ENCODE peak calls at places on chromosomes 16 and 17, in five cellular contexts. H, O, R, F and B are unnamed samples.

GRCh38 chr17:17783825-17784598 is 52.8 kb downstream of the SREBF1 start:
- DNase-seq in H (peak), O (peak), R (peak), F (peak), B (no peak)

GRCh38 chr17:66272699-66273390 is 29.6 kb upstream of the PRKCA start:
- DNase-seq in H (no peak), O (peak), R (peak), F (peak), B (no peak)

GRCh38 chr17:16918443-16918842 is 53.5 kb downstream of the TNFRSF13B start:
- DNase-seq in H (no peak), O (no peak), R (no peak), F (no peak), B (no peak)

GRCh38 chr16:56965149-56965938 is 3.6 kb downstream of the CETP start:
- DNase-seq in H (no peak), O (no peak), R (no peak), F (no peak), B (no peak)

GRCh38 chr17:80477647-80478478 is 1.5 kb upstream of the NPTX1 start:
- DNase-seq in H (no peak), O (peak), R (no peak), F (no peak), B (no peak)

GRCh38 chr17:32659419-32659842 is 172.6 kb downstream of the CDK5R1 start:
- DNase-seq in H (peak), O (peak), R (peak), F (peak), B (no peak)

GRCh38 chr16:14232106-14232890 is 161.2 kb downstream of the MRTFB start:
- DNase-seq in H (no peak), O (peak), R (no peak), F (no peak), B (no peak)

GRCh38 chr16:2914233-2914632 is 2.5 kb downstream of the FLYWCH1 start:
- DNase-seq in H (no peak), O (no peak), R (no peak), F (no peak), B (no peak)

GRCh38 chr16:13099822-13100221 is 198.4 kb downstream of the SHISA9 start:
- DNase-seq in H (no peak), O (no peak), R (no peak), F (no peak), B (no peak)

GRCh38 chr16:47533744-47534292 is 72.7 kb downstream of the PHKB start:
- DNase-seq in H (no peak), O (no peak), R (no peak), F (no peak), B (no peak)

GRCh38 chr16:3643095-3643730 is 11.3 kb upstream of the DNASE1 start:
- DNase-seq in H (no peak), O (no peak), R (no peak), F (no peak), B (no peak)

GRCh38 chr17:55734128-55734781 is 11.6 kb upstream of the TMEM100 start:
- DNase-seq in H (peak), O (no peak), R (no peak), F (no peak), B (no peak)

GRCh38 chr17:77210331-77210730 is 69.6 kb downstream of the SEC14L1 start:
- DNase-seq in H (no peak), O (no peak), R (no peak), F (no peak), B (peak)

DNA sequence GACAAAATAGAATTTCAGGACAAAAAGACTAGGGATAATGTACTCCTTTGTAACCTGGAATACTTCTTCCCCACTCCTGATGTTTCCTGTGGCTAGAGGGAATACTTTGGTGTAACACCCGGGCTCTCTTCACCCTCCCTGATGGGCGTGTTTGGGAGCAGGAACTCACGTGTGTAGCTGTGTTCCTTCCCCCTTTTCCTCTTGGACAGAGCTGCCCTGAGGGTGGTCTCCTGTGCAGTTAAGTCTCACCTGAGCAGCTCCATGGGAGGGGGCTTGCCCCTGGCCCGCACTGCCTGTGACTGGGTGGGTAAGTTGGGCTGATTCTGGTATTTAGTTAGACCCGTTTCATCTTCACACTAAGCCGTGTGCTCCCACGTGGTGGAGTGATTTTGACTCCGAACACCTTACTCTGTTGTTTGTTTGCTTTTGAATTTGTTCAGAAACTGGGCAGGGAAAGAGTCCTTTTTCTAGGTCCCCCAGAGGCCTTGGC is 87.9 kb downstream of the OR1D5 start:
- DNase-seq in H (no peak), O (no peak), R (no peak), F (no peak), B (no peak)
- H3K4me3 ChIP-seq in H (no peak), O (peak), R (peak), F (peak), B (peak)

DNA sequence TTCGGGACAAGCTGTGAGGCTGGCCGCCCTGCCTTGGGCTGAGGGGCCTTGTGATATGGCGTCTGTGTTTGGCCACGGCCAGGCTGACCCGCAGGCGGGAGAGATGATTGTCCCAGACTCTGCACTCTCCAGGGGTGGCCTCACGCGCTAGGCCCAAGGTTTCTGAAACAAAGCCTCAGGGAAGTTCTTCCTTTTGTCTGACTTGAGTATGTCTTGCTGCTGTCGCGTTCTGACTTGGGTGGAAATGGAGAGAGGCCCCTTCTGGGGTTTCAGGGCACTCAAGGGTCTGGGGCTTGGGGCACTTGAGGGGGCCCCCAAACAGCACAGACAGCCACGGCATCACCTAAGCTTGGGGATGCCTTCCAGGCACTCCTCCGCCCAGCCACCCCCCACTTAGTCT is 3.8 kb upstream of the METRN start:
- DNase-seq in H (no peak), O (no peak), R (no peak), F (no peak), B (no peak)
- H3K4me3 ChIP-seq in H (no peak), O (no peak), R (no peak), F (no peak), B (no peak)

GRCh38 chr17:59550703-59551102 is 14.7 kb upstream of the DHX40 start:
- DNase-seq in H (no peak), O (no peak), R (no peak), F (no peak), B (no peak)

GRCh38 chr17:59545942-59546341 is 19.5 kb upstream of the DHX40 start:
- DNase-seq in H (no peak), O (no peak), R (no peak), F (no peak), B (no peak)

GRCh38 chr17:59542960-59543635 is 22.3 kb upstream of the DHX40 start:
- DNase-seq in H (no peak), O (no peak), R (no peak), F (no peak), B (no peak)

DNA sequence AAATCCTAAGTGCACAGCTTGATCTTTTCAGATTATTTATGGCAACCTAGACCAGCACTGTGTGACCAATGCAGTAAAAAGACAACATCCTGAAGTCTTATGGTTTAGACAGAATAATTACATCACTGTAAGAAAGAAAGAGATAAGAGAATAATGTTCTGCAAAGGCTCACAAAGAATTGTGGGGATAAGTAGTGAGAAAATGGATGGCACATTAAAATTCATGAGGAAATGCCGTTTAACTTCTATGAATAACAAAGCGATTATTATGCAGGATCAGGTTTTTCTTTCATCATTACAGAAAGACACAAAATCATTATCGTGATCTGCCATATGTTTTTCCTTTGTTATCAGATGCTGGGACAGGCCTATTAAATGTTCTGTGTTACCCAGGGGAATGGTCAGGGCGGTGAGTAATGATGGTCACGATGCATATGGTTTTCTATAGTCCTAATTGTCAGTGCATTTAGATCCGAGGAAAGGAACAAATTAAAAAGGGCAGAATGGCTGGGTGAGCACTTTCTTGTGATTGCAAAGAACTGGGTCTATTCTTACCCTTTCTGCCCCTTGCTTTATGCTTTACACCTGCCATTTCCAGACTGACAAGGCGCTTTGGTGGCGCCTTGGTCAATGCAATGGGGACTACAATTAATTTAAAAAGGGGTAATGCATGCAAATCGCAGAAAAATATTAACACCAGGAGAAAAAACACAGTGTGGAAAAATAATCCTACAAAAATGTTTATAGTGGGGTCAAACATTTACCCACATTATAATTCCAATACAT is 18.1 kb upstream of the DHX40 start:
- DNase-seq in H (no peak), O (no peak), R (no peak), F (no peak), B (no peak)
- H3K4me3 ChIP-seq in H (no peak), O (no peak), R (no peak), F (no peak), B (no peak)

DNA sequence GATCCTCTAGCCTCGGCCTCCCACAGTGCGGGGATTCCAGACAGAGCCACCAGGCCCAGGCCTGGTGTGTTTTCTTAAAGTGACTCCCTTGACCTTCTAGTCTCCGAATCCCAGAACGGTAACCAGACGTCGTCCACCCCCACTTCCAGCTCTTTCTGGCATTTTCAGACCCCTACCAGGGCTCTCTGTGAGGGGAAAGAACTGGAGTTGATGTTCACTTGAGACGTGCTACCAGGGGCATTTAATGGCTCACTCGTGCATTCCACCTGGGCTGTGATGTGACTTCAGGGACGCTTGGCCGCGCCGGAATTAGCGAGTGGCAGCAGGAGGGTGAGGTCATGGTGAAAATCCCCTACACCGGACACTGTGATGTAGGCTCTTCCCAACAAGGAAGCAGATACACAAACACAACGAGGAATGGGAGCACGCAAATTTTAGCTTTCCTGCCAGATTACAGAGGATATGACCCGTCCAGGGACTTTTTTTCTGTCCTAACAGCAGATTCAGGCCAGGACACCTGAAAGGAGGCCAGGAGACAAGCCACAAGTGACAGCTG is 1.1 kb upstream of the GNA13 start:
- DNase-seq in H (no peak), O (no peak), R (peak), F (no peak), B (no peak)
- H3K4me3 ChIP-seq in H (peak), O (no peak), R (no peak), F (no peak), B (peak)